ENCODE peak calls at places on chromosomes 12 and 14, in six cellular contexts. U is A549, W is ovary, L is testis, J is thyroid gland, Y is esophagus squamous epithelium. O is an unnamed sample.

GRCh38 chr14:82546401-82546800 is 1012.7 kb upstream of the SEL1L start:
- DNase-seq in U (no peak), W (no peak), L (no peak), J (no peak), Y (no peak), O (no peak)

GRCh38 chr12:126404293-126404851 is 1339.1 kb downstream of the AACS start:
- DNase-seq in U (no peak), W (no peak), L (no peak), J (no peak), Y (no peak), O (no peak)

GRCh38 chr14:94671870-94672444 is 59.8 kb downstream of the SERPINA3 start:
- DNase-seq in U (no peak), W (no peak), L (peak; percentile 10), J (no peak), Y (no peak), O (no peak)

GRCh38 chr12:32698285-32698684 is 19.2 kb downstream of the DNM1L start:
- DNase-seq in U (no peak), W (no peak), L (no peak), J (no peak), Y (no peak), O (no peak)

GRCh38 chr14:98173291-98173690 is 1098.7 kb downstream of the BCL11B start:
- DNase-seq in U (no peak), W (no peak), L (no peak), J (peak; percentile 18), Y (no peak), O (no peak)

GRCh38 chr12:116284401-116284800 is 6.9 kb upstream of the MED13L start:
- DNase-seq in U (no peak), W (no peak), L (no peak), J (no peak), Y (no peak), O (no peak)

GRCh38 chr14:77158175-77158908 is 16.8 kb upstream of the ZDHHC22 start:
- DNase-seq in U (no peak), W (peak; percentile 41), L (peak; percentile 55), J (peak; percentile 37), Y (no peak), O (peak; percentile 25)

GRCh38 chr14:69017706-69018105 is 38.6 kb upstream of the ACTN1 start:
- DNase-seq in U (no peak), W (no peak), L (no peak), J (no peak), Y (no peak), O (no peak)

DNA sequence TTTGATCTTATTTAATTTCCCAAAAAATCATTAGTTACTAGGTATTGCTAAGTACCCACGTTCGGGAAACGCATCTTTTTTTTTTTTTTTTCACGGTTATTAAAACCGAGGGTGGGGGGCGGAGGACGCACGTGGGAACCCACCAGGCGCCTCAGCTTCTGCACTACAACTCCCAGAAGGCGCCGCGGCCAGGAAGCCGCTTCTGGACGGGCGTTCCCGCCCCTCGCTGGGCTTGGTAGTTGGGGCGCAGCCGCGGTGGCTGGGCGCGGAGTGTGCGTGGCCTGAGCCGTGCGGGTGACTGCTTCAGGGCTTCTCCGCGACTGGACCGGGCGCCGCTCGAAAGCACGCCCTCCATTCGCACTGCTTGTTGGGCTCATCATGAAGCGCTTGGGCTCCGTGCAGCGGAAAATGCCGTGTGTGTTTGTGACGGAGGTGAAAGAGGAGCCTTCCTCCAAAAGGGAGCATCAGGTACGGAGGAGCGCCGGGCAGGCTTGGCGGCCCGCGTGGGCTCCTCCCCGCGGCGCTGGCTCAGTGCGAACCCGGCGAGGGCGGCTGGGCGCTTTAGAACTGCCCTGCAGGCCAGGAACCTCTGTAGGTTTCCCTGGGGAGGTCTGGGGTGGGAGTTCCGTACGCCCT is 6.2 kb upstream of the C12orf50 start:
- DNase-seq in U (peak; percentile 88), W (peak; percentile 93), L (peak; percentile 97), J (peak; percentile 90), Y (peak; percentile 50), O (peak; percentile 92)
- TF ChIP-seq POLR2A in U (peak; percentile 98), W (peak; percentile 63), L (peak; percentile 57), J (no peak), Y (no peak), O (peak; percentile 89)

GRCh38 chr12:110233212-110233903 is 47.7 kb upstream of the ATP2A2 start:
- DNase-seq in U (no peak), W (no peak), L (no peak), J (no peak), Y (no peak), O (no peak)
- TF ChIP-seq POLR2A in U (no peak), W (no peak), L (no peak), J (no peak), Y (no peak), O (no peak)

GRCh38 chr14:58430156-58430555 is 2.6 kb downstream of the KIAA0586 start:
- DNase-seq in U (no peak), W (no peak), L (no peak), J (no peak), Y (no peak), O (peak; percentile 77)

GRCh38 chr14:58428011-58428807 is 690 bp downstream of the KIAA0586 start:
- DNase-seq in U (peak; percentile 43), W (no peak), L (peak; percentile 22), J (no peak), Y (no peak), O (peak; percentile 80)

GRCh38 chr14:58426819-58427288 is 477 bp downstream of the TIMM9 start:
- DNase-seq in U (peak; percentile 56), W (peak; percentile 79), L (peak; percentile 74), J (peak; percentile 47), Y (no peak), O (peak; percentile 86)

GRCh38 chr14:58427289-58428010 is at the start of the genes KIAA0586 and TIMM9:
- DNase-seq in U (peak; percentile 90), W (peak; percentile 96), L (peak; percentile 96), J (peak; percentile 96), Y (peak; percentile 83), O (peak; percentile 100)
- TF ChIP-seq POLR2A in U (peak; percentile 65), W (peak; percentile 84), L (no peak), J (no peak), Y (peak; percentile 80), O (peak; percentile 91)

DNA sequence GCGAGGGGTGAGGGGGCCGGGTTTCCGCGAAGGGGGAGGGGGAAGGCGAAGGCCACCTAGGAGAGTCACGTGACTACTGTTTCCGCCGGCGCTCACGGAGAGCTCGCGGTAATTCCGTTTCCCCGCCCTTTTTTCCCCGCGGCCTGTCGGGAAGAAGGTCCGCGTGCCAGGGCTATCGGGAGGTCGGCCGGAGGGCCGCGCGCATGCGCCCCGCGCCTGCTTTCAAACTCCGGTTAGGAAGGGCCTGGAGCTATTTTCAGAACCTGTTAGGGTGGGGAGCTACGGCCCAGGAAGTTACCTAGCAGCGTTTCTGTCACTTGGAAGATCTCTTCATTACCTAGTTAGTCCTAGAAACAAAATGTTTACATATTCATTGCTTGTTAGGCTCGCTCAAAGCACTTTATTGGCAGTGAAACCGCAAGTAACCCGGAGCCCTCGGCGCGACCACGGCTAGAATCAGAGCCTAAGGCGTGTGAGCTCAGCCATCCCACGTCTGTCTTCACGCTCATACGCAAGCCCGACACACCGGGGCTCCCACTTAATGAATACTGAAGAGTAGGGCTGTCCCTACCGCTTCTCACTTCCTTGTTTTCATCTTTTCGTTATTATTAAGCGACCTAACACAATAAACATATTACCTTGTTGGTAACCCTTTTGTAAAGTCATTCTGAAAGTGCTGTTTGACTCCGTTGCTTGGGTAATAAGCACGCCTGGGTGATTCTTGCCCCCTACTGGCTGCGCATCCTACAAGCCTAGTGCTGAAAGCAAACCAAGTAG is 682 bp upstream of the SBNO1 start:
- DNase-seq in U (peak; percentile 99), W (peak; percentile 98), L (peak; percentile 98), J (peak; percentile 99), Y (peak; percentile 85), O (peak; percentile 100)
- TF ChIP-seq POLR2A in U (peak; percentile 56), W (peak; percentile 55), L (peak; percentile 2), J (no peak), Y (peak; percentile 61), O (peak; percentile 89)

DNA sequence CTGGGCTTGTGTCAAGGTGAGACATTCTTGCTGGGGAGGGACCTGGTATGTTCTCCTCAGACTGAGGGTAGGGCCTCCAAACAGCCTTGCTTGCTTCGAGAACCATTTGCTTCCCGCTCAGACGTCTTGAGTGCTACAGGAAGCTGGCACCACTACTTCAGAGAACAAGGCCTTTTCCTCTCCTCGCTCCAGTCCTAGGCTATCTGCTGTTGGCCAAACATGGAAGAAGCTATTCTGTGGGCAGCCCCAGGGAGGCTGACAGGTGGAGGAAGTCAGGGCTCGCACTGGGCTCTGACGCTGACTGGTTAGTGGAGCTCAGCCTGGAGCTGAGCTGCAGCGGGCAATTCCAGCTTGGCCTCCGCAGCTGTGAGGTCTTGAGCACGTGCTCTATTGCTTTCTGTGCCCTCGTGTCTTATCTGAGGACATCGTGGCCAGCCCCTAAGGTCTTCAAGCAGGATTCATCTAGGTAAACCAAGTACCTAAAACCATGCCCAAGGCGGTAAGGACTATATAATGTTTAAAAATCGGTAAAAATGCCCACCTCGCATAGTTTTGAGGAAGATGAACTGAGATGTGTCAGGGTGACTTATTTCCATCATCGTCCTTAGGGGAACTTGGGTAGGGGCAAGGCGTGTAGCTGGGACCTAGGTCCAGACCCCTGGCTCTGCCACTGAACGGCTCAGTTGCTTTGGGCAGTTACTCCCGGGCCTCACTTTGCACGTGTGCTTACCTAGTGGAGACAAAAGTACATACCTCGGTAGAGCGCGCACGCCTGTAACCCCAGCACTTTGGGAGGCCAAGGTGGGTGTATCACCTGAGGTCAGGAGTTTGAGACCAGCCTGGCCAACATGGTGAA is 4.3 kb downstream of the GAPDH start:
- DNase-seq in U (peak; percentile 42), W (no peak), L (no peak), J (no peak), Y (no peak), O (peak; percentile 36)
- TF ChIP-seq POLR2A in U (peak; percentile 29), W (no peak), L (no peak), J (no peak), Y (no peak), O (peak; percentile 52)

GRCh38 chr12:120095356-120096135 is 21.0 kb downstream of the RAB35 start:
- DNase-seq in U (no peak), W (no peak), L (no peak), J (no peak), Y (no peak), O (no peak)
- TF ChIP-seq POLR2A in U (no peak), W (no peak), L (no peak), J (no peak), Y (no peak), O (no peak)

O was measured in erythroblast.